ENCODE peak calls at places on chromosomes 13 and 19, in six cellular contexts. One of them, this sample, is unnamed.

GRCh38 chr13:96075953-96076543 is 13.9 kb upstream of the HS6ST3 start:
- DNase-seq in colonic mucosa: no peak
- DNase-seq in upper lobe of left lung: no peak
- DNase-seq in dermis blood vessel endothelial cell: peak
- DNase-seq in C1 segment of cervical spinal cord: no peak
- DNase-seq in fibroblast of gingiva: no peak
- DNase-seq in this sample: no peak

GRCh38 chr13:35139591-35139990 is 197.5 kb downstream of the NBEA start:
- DNase-seq in colonic mucosa: no peak
- DNase-seq in upper lobe of left lung: no peak
- DNase-seq in dermis blood vessel endothelial cell: peak
- DNase-seq in C1 segment of cervical spinal cord: no peak
- DNase-seq in fibroblast of gingiva: no peak
- DNase-seq in this sample: no peak

GRCh38 chr13:95002968-95003813 is 290.8 kb upstream of the SOX21 start:
- DNase-seq in colonic mucosa: no peak
- DNase-seq in upper lobe of left lung: peak
- DNase-seq in dermis blood vessel endothelial cell: peak
- DNase-seq in C1 segment of cervical spinal cord: no peak
- DNase-seq in fibroblast of gingiva: no peak
- DNase-seq in this sample: no peak

GRCh38 chr19:47310819-47311218 is 1.2 kb downstream of the C5AR1 start:
- DNase-seq in colonic mucosa: no peak
- DNase-seq in upper lobe of left lung: peak
- DNase-seq in dermis blood vessel endothelial cell: no peak
- DNase-seq in C1 segment of cervical spinal cord: no peak
- DNase-seq in fibroblast of gingiva: peak
- DNase-seq in this sample: peak

GRCh38 chr19:54287456-54287855 is 6.5 kb upstream of the LILRB2 start:
- DNase-seq in colonic mucosa: no peak
- DNase-seq in upper lobe of left lung: no peak
- DNase-seq in dermis blood vessel endothelial cell: no peak
- DNase-seq in C1 segment of cervical spinal cord: no peak
- DNase-seq in fibroblast of gingiva: no peak
- DNase-seq in this sample: no peak

GRCh38 chr13:52419080-52419479 is 13.1 kb upstream of the THSD1 start:
- DNase-seq in colonic mucosa: no peak
- DNase-seq in upper lobe of left lung: no peak
- DNase-seq in dermis blood vessel endothelial cell: no peak
- DNase-seq in C1 segment of cervical spinal cord: no peak
- DNase-seq in fibroblast of gingiva: no peak
- DNase-seq in this sample: no peak

GRCh38 chr13:44191504-44192171 is 182.0 kb upstream of the SERP2 start:
- DNase-seq in colonic mucosa: peak
- DNase-seq in upper lobe of left lung: peak
- DNase-seq in dermis blood vessel endothelial cell: peak
- DNase-seq in C1 segment of cervical spinal cord: no peak
- DNase-seq in fibroblast of gingiva: peak
- DNase-seq in this sample: no peak

GRCh38 chr13:59543418-59543817 is 620.3 kb downstream of the DIAPH3 start:
- DNase-seq in colonic mucosa: no peak
- DNase-seq in upper lobe of left lung: no peak
- DNase-seq in dermis blood vessel endothelial cell: no peak
- DNase-seq in C1 segment of cervical spinal cord: no peak
- DNase-seq in fibroblast of gingiva: no peak
- DNase-seq in this sample: no peak

GRCh38 chr19:4061683-4062575 is 4.8 kb downstream of the ZBTB7A start:
- DNase-seq in colonic mucosa: peak
- DNase-seq in upper lobe of left lung: peak
- DNase-seq in dermis blood vessel endothelial cell: no peak
- DNase-seq in C1 segment of cervical spinal cord: no peak
- DNase-seq in fibroblast of gingiva: no peak
- DNase-seq in this sample: no peak

GRCh38 chr13:108777421-108778420 is 148.3 kb downstream of the MYO16 start:
- DNase-seq in colonic mucosa: no peak
- DNase-seq in upper lobe of left lung: no peak
- DNase-seq in dermis blood vessel endothelial cell: no peak
- DNase-seq in C1 segment of cervical spinal cord: no peak
- DNase-seq in fibroblast of gingiva: no peak
- DNase-seq in this sample: no peak

GRCh38 chr19:7618771-7619510 is 10.4 kb downstream of the XAB2 start:
- DNase-seq in colonic mucosa: peak
- DNase-seq in upper lobe of left lung: peak
- DNase-seq in dermis blood vessel endothelial cell: no peak
- DNase-seq in C1 segment of cervical spinal cord: no peak
- DNase-seq in fibroblast of gingiva: no peak
- DNase-seq in this sample: no peak

GRCh38 chr13:97339019-97339988 is 94.7 kb upstream of the RAP2A start:
- DNase-seq in colonic mucosa: peak
- DNase-seq in upper lobe of left lung: peak
- DNase-seq in dermis blood vessel endothelial cell: peak
- DNase-seq in C1 segment of cervical spinal cord: no peak
- DNase-seq in fibroblast of gingiva: peak
- DNase-seq in this sample: no peak

GRCh38 chr13:22114630-22115311 is 443.9 kb downstream of the FGF9 start:
- DNase-seq in colonic mucosa: no peak
- DNase-seq in upper lobe of left lung: peak
- DNase-seq in dermis blood vessel endothelial cell: no peak
- DNase-seq in C1 segment of cervical spinal cord: no peak
- DNase-seq in fibroblast of gingiva: no peak
- DNase-seq in this sample: peak

GRCh38 chr13:84672616-84673015 is 790.3 kb upstream of the SLITRK1 start:
- DNase-seq in colonic mucosa: no peak
- DNase-seq in upper lobe of left lung: no peak
- DNase-seq in dermis blood vessel endothelial cell: no peak
- DNase-seq in C1 segment of cervical spinal cord: no peak
- DNase-seq in fibroblast of gingiva: no peak
- DNase-seq in this sample: no peak

GRCh38 chr13:114282143-114282685 is 813 bp downstream of the UPF3A start:
- DNase-seq in colonic mucosa: peak
- DNase-seq in upper lobe of left lung: peak
- DNase-seq in dermis blood vessel endothelial cell: peak
- DNase-seq in C1 segment of cervical spinal cord: no peak
- DNase-seq in fibroblast of gingiva: peak
- DNase-seq in this sample: no peak

GRCh38 chr13:53159439-53159838 is 130.8 kb downstream of the OLFM4 start:
- DNase-seq in colonic mucosa: no peak
- DNase-seq in upper lobe of left lung: no peak
- DNase-seq in dermis blood vessel endothelial cell: no peak
- DNase-seq in C1 segment of cervical spinal cord: no peak
- DNase-seq in fibroblast of gingiva: no peak
- DNase-seq in this sample: no peak

GRCh38 chr19:44745386-44745831 is 3.1 kb upstream of the BCL3 start:
- DNase-seq in colonic mucosa: peak
- DNase-seq in upper lobe of left lung: peak
- DNase-seq in dermis blood vessel endothelial cell: no peak
- DNase-seq in C1 segment of cervical spinal cord: no peak
- DNase-seq in fibroblast of gingiva: peak
- DNase-seq in this sample: no peak

GRCh38 chr13:113413178-113413897 is 40.0 kb downstream of the ADPRHL1 start:
- DNase-seq in colonic mucosa: no peak
- DNase-seq in upper lobe of left lung: no peak
- DNase-seq in dermis blood vessel endothelial cell: no peak
- DNase-seq in C1 segment of cervical spinal cord: no peak
- DNase-seq in fibroblast of gingiva: peak
- DNase-seq in this sample: no peak

GRCh38 chr13:49649244-49649962 is 21.1 kb downstream of the ARL11 start:
- DNase-seq in colonic mucosa: no peak
- DNase-seq in upper lobe of left lung: no peak
- DNase-seq in dermis blood vessel endothelial cell: peak
- DNase-seq in C1 segment of cervical spinal cord: no peak
- DNase-seq in fibroblast of gingiva: peak
- DNase-seq in this sample: no peak

GRCh38 chr19:29422686-29423085 is 103.1 kb upstream of the VSTM2B start:
- DNase-seq in colonic mucosa: no peak
- DNase-seq in upper lobe of left lung: no peak
- DNase-seq in dermis blood vessel endothelial cell: no peak
- DNase-seq in C1 segment of cervical spinal cord: no peak
- DNase-seq in fibroblast of gingiva: no peak
- DNase-seq in this sample: no peak

GRCh38 chr19:2797280-2797679 is 12.0 kb downstream of the THOP1 start:
- DNase-seq in colonic mucosa: no peak
- DNase-seq in upper lobe of left lung: no peak
- DNase-seq in dermis blood vessel endothelial cell: no peak
- DNase-seq in C1 segment of cervical spinal cord: no peak
- DNase-seq in fibroblast of gingiva: no peak
- DNase-seq in this sample: no peak

GRCh38 chr19:13396256-13397080 is 109.8 kb downstream of the CACNA1A start:
- DNase-seq in colonic mucosa: peak
- DNase-seq in upper lobe of left lung: peak
- DNase-seq in dermis blood vessel endothelial cell: peak
- DNase-seq in C1 segment of cervical spinal cord: no peak
- DNase-seq in fibroblast of gingiva: peak
- DNase-seq in this sample: no peak

GRCh38 chr19:19627442-19627715 is 641 bp downstream of the LPAR2 start:
- DNase-seq in colonic mucosa: no peak
- DNase-seq in upper lobe of left lung: no peak
- DNase-seq in dermis blood vessel endothelial cell: no peak
- DNase-seq in C1 segment of cervical spinal cord: no peak
- DNase-seq in fibroblast of gingiva: no peak
- DNase-seq in this sample: no peak

GRCh38 chr19:4391701-4392543 is 8.4 kb downstream of the SH3GL1 start:
- DNase-seq in colonic mucosa: no peak
- DNase-seq in upper lobe of left lung: no peak
- DNase-seq in dermis blood vessel endothelial cell: peak
- DNase-seq in C1 segment of cervical spinal cord: no peak
- DNase-seq in fibroblast of gingiva: peak
- DNase-seq in this sample: no peak

GRCh38 chr13:60562081-60562764 is 165.2 kb downstream of the TDRD3 start:
- DNase-seq in colonic mucosa: no peak
- DNase-seq in upper lobe of left lung: no peak
- DNase-seq in dermis blood vessel endothelial cell: no peak
- DNase-seq in C1 segment of cervical spinal cord: no peak
- DNase-seq in fibroblast of gingiva: no peak
- DNase-seq in this sample: no peak

GRCh38 chr19:291561-292280 is 518 bp upstream of the PLPP2 start:
- DNase-seq in colonic mucosa: peak
- DNase-seq in upper lobe of left lung: no peak
- DNase-seq in dermis blood vessel endothelial cell: no peak
- DNase-seq in C1 segment of cervical spinal cord: no peak
- DNase-seq in fibroblast of gingiva: no peak
- DNase-seq in this sample: no peak

GRCh38 chr19:46639356-46640061 is 3.5 kb upstream of the GNG8 start:
- DNase-seq in colonic mucosa: peak
- DNase-seq in upper lobe of left lung: no peak
- DNase-seq in dermis blood vessel endothelial cell: peak
- DNase-seq in C1 segment of cervical spinal cord: no peak
- DNase-seq in fibroblast of gingiva: peak
- DNase-seq in this sample: no peak

GRCh38 chr19:31517466-31518180 is 168.4 kb upstream of the TSHZ3 start:
- DNase-seq in colonic mucosa: no peak
- DNase-seq in upper lobe of left lung: no peak
- DNase-seq in dermis blood vessel endothelial cell: no peak
- DNase-seq in C1 segment of cervical spinal cord: no peak
- DNase-seq in fibroblast of gingiva: no peak
- DNase-seq in this sample: no peak

GRCh38 chr19:566844-567243 is 5.6 kb upstream of the BSG start:
- DNase-seq in colonic mucosa: no peak
- DNase-seq in upper lobe of left lung: no peak
- DNase-seq in dermis blood vessel endothelial cell: no peak
- DNase-seq in C1 segment of cervical spinal cord: no peak
- DNase-seq in fibroblast of gingiva: no peak
- DNase-seq in this sample: no peak

GRCh38 chr19:4098493-4098892 is 25.4 kb downstream of the MAP2K2 start:
- DNase-seq in colonic mucosa: no peak
- DNase-seq in upper lobe of left lung: no peak
- DNase-seq in dermis blood vessel endothelial cell: no peak
- DNase-seq in C1 segment of cervical spinal cord: no peak
- DNase-seq in fibroblast of gingiva: no peak
- DNase-seq in this sample: no peak

GRCh38 chr13:50152655-50153309 is 137.5 kb downstream of the KCNRG start:
- DNase-seq in colonic mucosa: no peak
- DNase-seq in upper lobe of left lung: no peak
- DNase-seq in dermis blood vessel endothelial cell: no peak
- DNase-seq in C1 segment of cervical spinal cord: no peak
- DNase-seq in fibroblast of gingiva: no peak
- DNase-seq in this sample: no peak

GRCh38 chr19:15368051-15368632 is 11.4 kb downstream of the AKAP8 start:
- DNase-seq in colonic mucosa: no peak
- DNase-seq in upper lobe of left lung: no peak
- DNase-seq in dermis blood vessel endothelial cell: no peak
- DNase-seq in C1 segment of cervical spinal cord: no peak
- DNase-seq in fibroblast of gingiva: no peak
- DNase-seq in this sample: no peak

GRCh38 chr19:40613669-40614594 is 12.8 kb downstream of the LTBP4 start:
- DNase-seq in colonic mucosa: peak
- DNase-seq in upper lobe of left lung: peak
- DNase-seq in dermis blood vessel endothelial cell: peak
- DNase-seq in C1 segment of cervical spinal cord: no peak
- DNase-seq in fibroblast of gingiva: peak
- DNase-seq in this sample: peak

GRCh38 chr19:52786078-52786463 is 520 bp downstream of the ZNF600 start:
- DNase-seq in colonic mucosa: no peak
- DNase-seq in upper lobe of left lung: no peak
- DNase-seq in dermis blood vessel endothelial cell: peak
- DNase-seq in C1 segment of cervical spinal cord: no peak
- DNase-seq in fibroblast of gingiva: no peak
- DNase-seq in this sample: no peak

GRCh38 chr13:40476175-40476958 is 190.1 kb downstream of the FOXO1 start:
- DNase-seq in colonic mucosa: no peak
- DNase-seq in upper lobe of left lung: no peak
- DNase-seq in dermis blood vessel endothelial cell: peak
- DNase-seq in C1 segment of cervical spinal cord: no peak
- DNase-seq in fibroblast of gingiva: peak
- DNase-seq in this sample: no peak

GRCh38 chr13:64529874-64530485 is 2700.2 kb downstream of the PCDH9 start:
- DNase-seq in colonic mucosa: no peak
- DNase-seq in upper lobe of left lung: no peak
- DNase-seq in dermis blood vessel endothelial cell: peak
- DNase-seq in C1 segment of cervical spinal cord: no peak
- DNase-seq in fibroblast of gingiva: no peak
- DNase-seq in this sample: no peak

GRCh38 chr19:56547535-56547934 is 8.8 kb downstream of the ZFP28 start:
- DNase-seq in colonic mucosa: no peak
- DNase-seq in upper lobe of left lung: no peak
- DNase-seq in dermis blood vessel endothelial cell: no peak
- DNase-seq in C1 segment of cervical spinal cord: no peak
- DNase-seq in fibroblast of gingiva: no peak
- DNase-seq in this sample: no peak

GRCh38 chr13:113758651-113759524 is at the start of gene TMEM255B:
- DNase-seq in colonic mucosa: peak
- DNase-seq in upper lobe of left lung: peak
- DNase-seq in dermis blood vessel endothelial cell: peak
- DNase-seq in C1 segment of cervical spinal cord: peak
- DNase-seq in fibroblast of gingiva: peak
- DNase-seq in this sample: peak

GRCh38 chr19:23541991-23542390 is 145.0 kb downstream of the ZNF675 start:
- DNase-seq in colonic mucosa: no peak
- DNase-seq in upper lobe of left lung: no peak
- DNase-seq in dermis blood vessel endothelial cell: no peak
- DNase-seq in C1 segment of cervical spinal cord: no peak
- DNase-seq in fibroblast of gingiva: no peak
- DNase-seq in this sample: no peak

GRCh38 chr13:31742102-31742695 is 2.9 kb downstream of the RXFP2 start:
- DNase-seq in colonic mucosa: peak
- DNase-seq in upper lobe of left lung: peak
- DNase-seq in dermis blood vessel endothelial cell: peak
- DNase-seq in C1 segment of cervical spinal cord: no peak
- DNase-seq in fibroblast of gingiva: peak
- DNase-seq in this sample: peak